ENCODE peak calls at places on chromosome 4, in seven cellular contexts. W, U, V, G, H, K and S are unnamed samples.
A peak's percentile ranks its signal among the peaks of the same experiment; 100 is the strongest.

GRCh38 chr4:76066546-76066945 is 8.0 kb upstream of the ART3 start:
- DNase-seq in W (no peak), U (no peak), V (no peak), G (no peak), H (no peak), K (no peak), S (no peak)

GRCh38 chr4:120066182-120066524 is 495 bp downstream of the MAD2L1 start:
- DNase-seq in W (no peak), U (no peak), V (no peak), G (no peak), H (no peak), K (peak; percentile 28), S (peak; percentile 79)

GRCh38 chr4:182265881-182266280 is 22.7 kb downstream of the TENM3 start:
- DNase-seq in W (no peak), U (no peak), V (no peak), G (no peak), H (no peak), K (no peak), S (no peak)

GRCh38 chr4:7719354-7720174 is 220.1 kb downstream of the AFAP1 start:
- DNase-seq in W (no peak), U (peak; percentile 77), V (no peak), G (no peak), H (no peak), K (peak; percentile 45), S (peak; percentile 30)

GRCh38 chr4:15488136-15488535 is 18.5 kb downstream of the CC2D2A start:
- DNase-seq in W (no peak), U (no peak), V (no peak), G (no peak), H (no peak), K (no peak), S (no peak)

GRCh38 chr4:67459164-67459563 is 86.1 kb downstream of the CENPC start:
- DNase-seq in W (no peak), U (no peak), V (no peak), G (no peak), H (no peak), K (no peak), S (no peak)

GRCh38 chr4:24988776-24989175 is 42.0 kb downstream of the LGI2 start:
- DNase-seq in W (no peak), U (no peak), V (peak; percentile 58), G (no peak), H (peak; percentile 91), K (no peak), S (no peak)

GRCh38 chr4:134078230-134078914 is 123.2 kb downstream of the PABPC4L start:
- DNase-seq in W (no peak), U (no peak), V (no peak), G (no peak), H (no peak), K (no peak), S (no peak)

GRCh38 chr4:159060161-159060560 is 42.7 kb upstream of the RAPGEF2 start:
- DNase-seq in W (no peak), U (no peak), V (no peak), G (no peak), H (no peak), K (no peak), S (no peak)

GRCh38 chr4:106704253-106704870 is 331.8 kb downstream of the DKK2 start:
- DNase-seq in W (no peak), U (no peak), V (no peak), G (no peak), H (no peak), K (no peak), S (no peak)

GRCh38 chr4:159283697-159284492 is 181.0 kb downstream of the RAPGEF2 start:
- DNase-seq in W (no peak), U (no peak), V (no peak), G (no peak), H (no peak), K (no peak), S (no peak)

GRCh38 chr4:126890994-126891393 is 741.8 kb upstream of the INTU start:
- DNase-seq in W (no peak), U (no peak), V (no peak), G (no peak), H (no peak), K (no peak), S (no peak)

GRCh38 chr4:16715482-16715881 is 183.0 kb downstream of the LDB2 start:
- DNase-seq in W (no peak), U (no peak), V (no peak), G (no peak), H (no peak), K (no peak), S (no peak)

GRCh38 chr4:147371661-147372060 is 109.2 kb upstream of the EDNRA start:
- DNase-seq in W (no peak), U (no peak), V (no peak), G (no peak), H (no peak), K (no peak), S (no peak)

GRCh38 chr4:47741200-47741599 is 96.7 kb downstream of the CORIN start:
- DNase-seq in W (no peak), U (no peak), V (no peak), G (no peak), H (peak; percentile 60), K (no peak), S (peak; percentile 72)